ENCODE peak calls at places on chromosomes 12 and 14, in seven cellular contexts. M, J, H, X, A, R and F are unnamed samples.

GRCh38 chr14:68396411-68396930 is 396.4 kb downstream of the ZFP36L1 start:
- DNase-seq in H (no peak), X (no peak), A (no peak), M (no peak), J (no peak), R (no peak), F (no peak)

GRCh38 chr14:32224731-32225377 is 21.8 kb upstream of the RNU6-8 start:
- DNase-seq in H (no peak), M (peak; percentile 30), A (peak; percentile 79), R (peak; percentile 61), X (no peak), J (peak; percentile 52), F (peak; percentile 46)

GRCh38 chr14:101888182-101888581 is 76.2 kb upstream of the DYNC1H1 start:
- DNase-seq in H (no peak), M (no peak), X (no peak), R (no peak), J (no peak), A (no peak), F (no peak)

GRCh38 chr12:630656-631632 is 32.3 kb downstream of the NINJ2 start:
- DNase-seq in R (no peak), X (peak; percentile 72), H (peak; percentile 54), A (no peak), M (peak; percentile 67), J (no peak), F (no peak)

GRCh38 chr12:93626160-93626559 is 51.0 kb upstream of the CRADD start:
- DNase-seq in X (no peak), M (no peak), R (no peak), H (no peak), A (peak; percentile 86), J (no peak), F (no peak)

GRCh38 chr14:86672071-86672470 is 1142.1 kb downstream of the FLRT2 start:
- DNase-seq in M (no peak), J (no peak), A (no peak), X (no peak), R (no peak), H (no peak), F (no peak)

GRCh38 chr12:90090929-90091651 is 382.5 kb upstream of the ATP2B1 start:
- DNase-seq in X (no peak), A (peak; percentile 91), R (peak; percentile 83), J (peak; percentile 97), M (no peak), H (no peak), F (no peak)

GRCh38 chr14:104115691-104116543 is 22.5 kb upstream of the KIF26A start:
- DNase-seq in A (no peak), M (no peak), X (no peak), J (no peak), H (no peak), R (no peak), F (no peak)

GRCh38 chr14:104313674-104314073 is 175.3 kb downstream of the KIF26A start:
- DNase-seq in H (no peak), A (no peak), R (no peak), M (no peak), J (no peak), X (no peak), F (no peak)

GRCh38 chr14:59199205-59199604 is 10.7 kb downstream of the DAAM1 start:
- DNase-seq in A (no peak), H (no peak), M (no peak), X (no peak), R (no peak), J (no peak), F (no peak)

GRCh38 chr14:51028851-51029754 is 65.8 kb downstream of the TRIM9 start:
- DNase-seq in M (no peak), X (no peak), R (no peak), A (peak; percentile 49), H (no peak), J (no peak), F (peak; percentile 68)

GRCh38 chr12:93686572-93687365 is 9.6 kb downstream of the CRADD start:
- DNase-seq in R (no peak), H (no peak), A (no peak), M (no peak), J (no peak), X (no peak), F (no peak)

GRCh38 chr12:56695327-56696101 is 7.4 kb upstream of the PTGES3 start:
- DNase-seq in A (no peak), M (no peak), X (no peak), J (no peak), H (no peak), R (no peak), F (no peak)

GRCh38 chr12:108589028-108589839 is 8.7 kb downstream of the TMEM119 start:
- DNase-seq in J (no peak), H (no peak), X (no peak), M (no peak), A (no peak), R (no peak), F (no peak)

GRCh38 chr14:100671906-100672305 is 54.8 kb upstream of the DLK1 start:
- DNase-seq in M (no peak), J (no peak), R (no peak), X (no peak), H (no peak), A (no peak), F (no peak)